ENCODE peak calls at places on chromosome 19, in ten cellular contexts. Q, L, I, B, T, J, E, N, X and H are unnamed samples.

GRCh38 chr19:6806488-6806887 is 34.0 kb downstream of the VAV1 start:
- DNase-seq in Q (no peak), L (no peak), I (no peak), B (no peak), T (no peak), J (no peak), E (no peak), N (no peak), X (no peak), H (no peak)

GRCh38 chr19:42370667-42371066 is 19.4 kb downstream of the CNFN start:
- DNase-seq in Q (no peak), L (no peak), I (peak; percentile 14), B (no peak), T (no peak), J (no peak), E (no peak), N (no peak), X (no peak), H (no peak)

GRCh38 chr19:58317481-58318072 is 9.2 kb upstream of the ZSCAN22 start:
- DNase-seq in Q (no peak), L (no peak), I (peak; percentile 47), B (peak; percentile 59), T (no peak), J (no peak), E (no peak), N (no peak), X (no peak), H (no peak)

GRCh38 chr19:50001775-50002174 is 23.4 kb downstream of the VRK3 start:
- DNase-seq in Q (no peak), L (no peak), I (no peak), B (no peak), T (no peak), J (no peak), E (no peak), N (no peak), X (no peak), H (no peak)

GRCh38 chr19:5369304-5369703 is 28.7 kb upstream of the PTPRS start:
- DNase-seq in Q (no peak), L (no peak), I (no peak), B (no peak), T (no peak), J (no peak), E (no peak), N (no peak), X (no peak), H (no peak)

GRCh38 chr19:47058621-47059020 is 10.2 kb upstream of the TMEM160 start:
- DNase-seq in Q (no peak), L (no peak), I (no peak), B (no peak), T (no peak), J (no peak), E (no peak), N (no peak), X (peak; percentile 4), H (no peak)

GRCh38 chr19:34274827-34275625 is 20.7 kb downstream of the GARRE1 start:
- DNase-seq in Q (peak; percentile 56), L (no peak), I (peak; percentile 97), B (peak; percentile 96), T (no peak), J (no peak), E (no peak), N (no peak), X (no peak), H (no peak)

GRCh38 chr19:36931684-36932083 is 15.6 kb downstream of the ZNF568 start:
- DNase-seq in Q (no peak), L (no peak), I (no peak), B (no peak), T (no peak), J (no peak), E (no peak), N (no peak), X (no peak), H (no peak)

GRCh38 chr19:38264486-38265212 is at the start of gene SPINT2:
- DNase-seq in Q (no peak), L (no peak), I (no peak), B (no peak), T (no peak), J (peak; percentile 60), E (no peak), N (peak; percentile 55), X (no peak), H (no peak)

GRCh38 chr19:39155114-39155700 is 29.6 kb downstream of the PAK4 start:
- DNase-seq in Q (no peak), L (no peak), I (no peak), B (no peak), T (peak; percentile 10), J (no peak), E (no peak), N (no peak), X (no peak), H (no peak)

GRCh38 chr19:8116437-8117293 is 32.7 kb downstream of the FBN3 start:
- DNase-seq in Q (no peak), L (no peak), I (no peak), B (no peak), T (no peak), J (no peak), E (no peak), N (no peak), X (no peak), H (no peak)

GRCh38 chr19:8571006-8571411 is 6.2 kb downstream of the MYO1F start:
- DNase-seq in Q (peak; percentile 87), L (peak; percentile 29), I (peak; percentile 54), B (peak; percentile 68), T (no peak), J (no peak), E (no peak), N (no peak), X (no peak), H (peak; percentile 52)

GRCh38 chr19:55544014-55544413 is 1.3 kb downstream of the SBK3 start:
- DNase-seq in Q (no peak), L (no peak), I (no peak), B (no peak), T (no peak), J (no peak), E (no peak), N (no peak), X (no peak), H (no peak)

GRCh38 chr19:13883665-13884064 is 6.7 kb downstream of the NANOS3 start:
- DNase-seq in Q (no peak), L (no peak), I (no peak), B (no peak), T (no peak), J (no peak), E (no peak), N (no peak), X (no peak), H (no peak)
- TF ChIP-seq CTCF in Q (peak; percentile 35), L (no peak), I (no peak), B (peak; percentile 29), T (peak; percentile 17), J (no peak), E (no peak), N (no peak), X (no peak), H (no peak)

DNA sequence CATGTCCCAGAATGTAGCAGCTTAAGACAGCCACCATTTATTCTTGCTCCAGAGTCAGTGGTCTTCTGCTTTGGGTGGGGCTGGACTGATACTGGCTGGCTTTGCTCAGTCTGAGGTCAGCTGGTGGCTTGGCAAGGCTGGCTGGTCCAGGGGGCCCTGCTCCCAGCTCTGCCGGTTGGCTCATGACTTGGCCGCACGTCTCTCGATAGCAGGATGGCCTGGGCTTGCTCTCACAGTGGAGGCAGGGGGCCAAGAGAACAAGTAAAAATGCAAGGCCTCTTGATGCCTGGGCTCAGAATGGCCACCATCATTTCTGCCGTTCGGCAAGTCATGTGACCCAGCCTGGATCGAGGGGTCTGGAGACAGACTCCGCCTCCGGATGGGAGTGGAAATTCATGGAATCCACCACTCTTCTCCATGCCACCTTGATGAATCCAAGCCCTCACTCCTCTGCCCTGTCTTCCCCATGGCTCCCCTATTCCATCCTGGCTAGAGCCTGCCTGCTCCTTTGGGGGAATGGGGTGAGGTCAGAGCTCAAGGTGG is 13.1 kb downstream of the ACTMAP start:
- DNase-seq in Q (no peak), L (peak; percentile 35), I (no peak), B (no peak), T (no peak), J (no peak), E (no peak), N (no peak), X (peak; percentile 58), H (no peak)
- H3K36me3 ChIP-seq in Q (peaks cover 12% of the 10 kb centered on the region), L (peaks cover 89% of the 10 kb centered on the region), I (peaks cover 24% of the 10 kb centered on the region), B (peaks cover 49% of the 10 kb centered on the region), T (peaks cover 12% of the 10 kb centered on the region), J (peaks cover 19% of the 10 kb centered on the region), E (peaks cover 62% of the 10 kb centered on the region), N (peaks cover 93% of the 10 kb centered on the region), X (peaks cover 84% of the 10 kb centered on the region), H (peaks cover 6% of the 10 kb centered on the region)

GRCh38 chr19:51071006-51071405 is 6.1 kb upstream of the KLK13 start:
- DNase-seq in Q (peak; percentile 55), L (no peak), I (no peak), B (no peak), T (no peak), J (no peak), E (no peak), N (no peak), X (no peak), H (no peak)
- H3K4me3 ChIP-seq in Q (no peak overlapping the region), L (no peak overlapping the region), I (no peak overlapping the region), B (no peak overlapping the region), T (no peak overlapping the region), J (no peak overlapping the region), E (no peak overlapping the region), N (no peak overlapping the region), X (no peak overlapping the region), H (no peak overlapping the region)

DNA sequence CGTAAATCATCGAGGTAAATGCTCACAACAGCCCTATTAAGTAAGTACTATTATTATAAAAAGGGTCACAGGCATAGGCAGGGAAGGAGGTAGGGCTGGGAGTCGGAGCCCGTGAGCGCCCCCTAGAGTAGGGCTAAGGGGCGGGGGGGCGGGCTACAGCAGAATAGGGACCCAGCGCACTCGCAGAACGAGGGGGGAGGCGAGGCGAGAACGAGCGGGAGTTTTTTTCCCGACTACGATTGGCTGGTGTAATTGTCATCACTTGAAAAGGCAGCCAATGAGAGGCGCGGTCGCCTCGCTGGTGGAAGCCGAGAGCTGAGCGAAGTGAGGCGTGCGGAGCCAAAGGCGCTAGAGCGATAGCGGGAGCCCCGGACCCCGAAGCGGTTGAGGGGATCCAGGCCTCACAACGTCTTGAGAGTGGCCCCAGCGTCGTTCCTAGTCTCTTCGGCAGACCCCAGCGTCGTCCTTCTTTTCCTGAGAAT is 24.2 kb downstream of the KEAP1 start:
- DNase-seq in Q (peak; percentile 86), L (peak; percentile 94), I (peak; percentile 83), B (peak; percentile 82), T (peak; percentile 78), J (peak; percentile 80), E (peak; percentile 83), N (peak; percentile 95), X (peak; percentile 94), H (peak; percentile 89)
- TF ChIP-seq CTCF in Q (peak; percentile 67), L (peak; percentile 92), I (peak; percentile 23), B (peak; percentile 49), T (peak; percentile 29), J (peak; percentile 61), E (peak; percentile 81), N (peak; percentile 78), X (peak; percentile 89), H (peak; percentile 74)

DNA sequence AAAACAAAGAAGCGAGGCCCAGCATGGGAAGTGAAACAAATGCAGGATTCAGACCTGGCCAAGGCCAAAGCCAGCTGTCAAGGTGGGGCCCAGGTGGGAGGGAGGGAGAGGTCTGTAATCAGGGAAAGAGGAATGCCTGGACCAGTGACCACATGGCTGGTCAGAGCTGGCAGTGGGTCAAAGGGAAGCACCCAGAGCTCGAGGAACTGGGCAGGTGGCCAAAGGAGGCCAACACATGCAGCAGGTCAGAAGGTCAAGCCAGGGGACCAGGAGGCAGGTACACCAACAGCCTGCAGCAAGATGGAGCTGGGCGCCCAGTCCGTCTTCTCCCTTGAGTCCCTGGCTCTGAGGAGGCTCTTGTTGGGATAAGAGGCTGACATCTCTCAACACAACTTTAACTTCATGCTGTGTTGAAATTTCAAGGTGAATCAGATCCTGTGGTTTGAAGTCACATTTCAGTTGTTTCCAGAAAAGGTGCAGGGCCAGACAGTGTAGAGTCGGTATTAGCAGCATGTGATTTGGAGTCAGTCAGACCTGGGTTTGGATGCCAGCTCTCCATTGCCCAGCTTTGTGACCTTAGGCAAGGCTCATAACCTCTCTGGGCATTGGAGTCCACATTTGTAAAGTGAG is 17.2 kb downstream of the GPATCH1 start:
- DNase-seq in Q (peak; percentile 83), L (no peak), I (no peak), B (no peak), T (no peak), J (no peak), E (no peak), N (no peak), X (peak; percentile 34), H (no peak)
- H3K36me3 ChIP-seq in Q (peaks cover 8% of the 10 kb centered on the region), L (peaks cover 100% of the 10 kb centered on the region), I (peaks cover 19% of the 10 kb centered on the region), B (peaks cover 51% of the 10 kb centered on the region), T (peaks cover 37% of the 10 kb centered on the region), J (peaks cover 25% of the 10 kb centered on the region), E (peaks cover 51% of the 10 kb centered on the region), N (peaks cover 99% of the 10 kb centered on the region), X (peaks cover 65% of the 10 kb centered on the region), H (peaks cover 49% of the 10 kb centered on the region)